ENCODE peak calls at places on chromosomes 5 and 9, in seven cellular contexts. X is fibroblast of mammary gland; L is M059J; F is stimulated activated CD4-positive, alpha-beta T cell treated with anti-CD3 and anti-CD28 coated beads, TNF-alpha, amount 100 ng/mL, for 4 hours; Z is naive thymus-derived CD8-positive, alpha-beta T cell; J is NCI-H510A treated with DMSO at 0.1 percent for 48 hours; K is NCI-H774. D is an unnamed sample.
A peak's percentile ranks its signal among the peaks of the same experiment; 100 is the strongest.

GRCh38 chr5:4083591-4084337 is 488.1 kb downstream of the IRX1 start:
- DNase-seq in J (no peak), K (no peak), F (no peak), L (no peak), X (peak; percentile 2), Z (no peak), D (no peak)

GRCh38 chr5:124061663-124062062 is 549.7 kb downstream of the CSNK1G3 start:
- DNase-seq in X (peak; percentile 81), K (peak; percentile 65), Z (no peak), F (no peak), J (no peak), L (peak; percentile 49), D (peak; percentile 60)

GRCh38 chr5:76804266-76804665 is 14.6 kb upstream of the F2RL1 start:
- DNase-seq in X (peak; percentile 44), J (no peak), K (no peak), L (peak; percentile 61), Z (no peak), F (no peak), D (peak; percentile 67)

GRCh38 chr5:50856720-50857119 is 190.3 kb downstream of the PARP8 start:
- DNase-seq in L (no peak), X (no peak), Z (no peak), J (no peak), K (no peak), F (no peak), D (no peak)

GRCh38 chr5:6634327-6634713 is 1.1 kb downstream of the SRD5A1 start:
- DNase-seq in K (no peak), J (no peak), Z (no peak), L (peak; percentile 26), F (no peak), X (no peak), D (peak; percentile 13)

GRCh38 chr9:135165756-135166519 is 78.5 kb downstream of the OLFM1 start:
- DNase-seq in X (no peak), Z (no peak), K (no peak), F (no peak), L (no peak), J (no peak), D (no peak)

GRCh38 chr9:72665421-72665820 is 144.0 kb downstream of the TMC1 start:
- DNase-seq in X (peak; percentile 72), K (no peak), J (no peak), F (no peak), L (peak; percentile 77), Z (no peak), D (peak; percentile 80)

GRCh38 chr5:151086905-151087360 is 6.1 kb upstream of the TNIP1 start:
- DNase-seq in L (peak; percentile 29), K (no peak), F (peak; percentile 46), J (no peak), Z (peak; percentile 22), X (no peak), D (peak; percentile 36)

GRCh38 chr9:116816484-116816883 is 129.4 kb downstream of the TRIM32 start:
- DNase-seq in Z (no peak), L (no peak), J (no peak), X (no peak), K (no peak), F (no peak), D (no peak)

GRCh38 chr9:138042640-138043039 is 165.1 kb downstream of the CACNA1B start:
- DNase-seq in K (no peak), J (no peak), X (no peak), L (no peak), F (no peak), Z (no peak), D (no peak)

GRCh38 chr9:7640205-7640604 is 159.4 kb downstream of the DMAC1 start:
- DNase-seq in J (no peak), X (peak; percentile 4), K (no peak), F (no peak), Z (no peak), L (no peak), D (peak; percentile 31)

GRCh38 chr9:89684912-89685636 is 80.3 kb downstream of the GADD45G start:
- DNase-seq in L (no peak), X (no peak), Z (no peak), J (no peak), F (no peak), K (no peak), D (no peak)

GRCh38 chr5:109937951-109938350 is 248.2 kb downstream of the MAN2A1 start:
- DNase-seq in Z (no peak), K (no peak), L (no peak), J (no peak), X (no peak), F (no peak), D (no peak)

GRCh38 chr5:149063017-149063687 is at the start of gene SH3TC2:
- DNase-seq in X (no peak), K (no peak), Z (no peak), F (no peak), J (no peak), L (peak; percentile 79), D (peak; percentile 68)

GRCh38 chr5:132493241-132493640 is 2.7 kb upstream of the IRF1 start:
- DNase-seq in J (no peak), L (no peak), X (no peak), K (no peak), Z (no peak), F (no peak), D (no peak)

GRCh38 chr9:94081864-94082468 is 2.3 kb upstream of the PTPDC1 start:
- DNase-seq in X (no peak), J (no peak), F (no peak), L (no peak), Z (no peak), K (no peak), D (no peak)

GRCh38 chr9:124794902-124795491 is 18.1 kb downstream of the OLFML2A start:
- DNase-seq in F (no peak), L (peak; percentile 30), K (no peak), Z (no peak), J (no peak), X (no peak), D (no peak)

GRCh38 chr5:176636426-176636825 is 6.0 kb downstream of the EIF4E1B start:
- DNase-seq in F (no peak), K (no peak), X (no peak), L (no peak), J (no peak), Z (no peak), D (no peak)

GRCh38 chr5:59579101-59579885 is 314.2 kb downstream of the PDE4D start:
- DNase-seq in L (no peak), K (no peak), F (no peak), J (no peak), X (no peak), Z (no peak), D (no peak)

GRCh38 chr5:156094001-156094400 is 233.0 kb upstream of the SGCD start:
- DNase-seq in J (no peak), L (peak; percentile 13), K (no peak), X (no peak), F (no peak), Z (no peak), D (peak; percentile 4)

GRCh38 chr5:102223542-102224444 is 72.3 kb downstream of the SLCO4C1 start:
- DNase-seq in J (peak; percentile 56), L (peak; percentile 46), F (no peak), K (peak; percentile 13), Z (peak; percentile 36), X (peak; percentile 44), D (peak; percentile 56)

GRCh38 chr5:1974501-1975405 is 92.0 kb upstream of the IRX4 start:
- DNase-seq in L (no peak), K (no peak), Z (no peak), F (no peak), J (no peak), X (peak; percentile 6), D (no peak)

GRCh38 chr9:116166713-116167112 is 13.1 kb downstream of the PAPPA start:
- DNase-seq in J (no peak), K (no peak), L (no peak), F (no peak), Z (no peak), X (no peak), D (no peak)

GRCh38 chr9:132042324-132042723 is 37.3 kb downstream of the MED27 start:
- DNase-seq in F (no peak), K (no peak), L (peak; percentile 99), X (peak; percentile 98), J (no peak), Z (no peak), D (peak; percentile 94)

GRCh38 chr5:136084698-136085097 is 47.9 kb upstream of the SMAD5 start:
- DNase-seq in K (no peak), J (no peak), L (no peak), Z (no peak), X (no peak), F (no peak), D (no peak)

GRCh38 chr9:16030513-16031185 is 477.8 kb downstream of the CCDC171 start:
- DNase-seq in X (peak; percentile 96), L (peak; percentile 99), Z (no peak), K (no peak), J (no peak), F (no peak), D (peak; percentile 98)

GRCh38 chr5:54094706-54095105 is 215.7 kb downstream of the ARL15 start:
- DNase-seq in Z (no peak), L (no peak), F (no peak), K (no peak), X (no peak), J (no peak), D (no peak)

GRCh38 chr5:82719368-82719767 is 357.8 kb downstream of the TMEM167A start:
- DNase-seq in K (no peak), X (peak; percentile 25), Z (no peak), J (no peak), L (peak; percentile 10), F (no peak), D (no peak)